ENCODE peak calls at places on chromosomes 11 and 22, in eight cellular contexts. One of them, this sample, is unnamed.

GRCh38 chr11:112931686-112932085 is 29.5 kb upstream of the NCAM1 start:
- DNase-seq in stimulated activated CD4-positive, alpha-beta T cell treated with anti-CD3 and anti-CD28 coated beads, Interleukin-2, amount 100 ng/mL, for 48 hours: no peak
- DNase-seq in hepatocyte: peak
- DNase-seq in RPMI8226: no peak
- DNase-seq in A549: no peak
- DNase-seq in stromal cell of bone marrow: no peak
- DNase-seq in GM12891: no peak
- DNase-seq in thyroid gland: no peak
- DNase-seq in this sample: no peak

GRCh38 chr11:118223992-118224391 is 819 bp downstream of the JAML start:
- DNase-seq in thyroid gland: no peak
- DNase-seq in RPMI8226: no peak
- DNase-seq in A549: no peak
- DNase-seq in hepatocyte: no peak
- DNase-seq in GM12891: no peak
- DNase-seq in stimulated activated CD4-positive, alpha-beta T cell treated with anti-CD3 and anti-CD28 coated beads, Interleukin-2, amount 100 ng/mL, for 48 hours: no peak
- DNase-seq in stromal cell of bone marrow: no peak
- DNase-seq in this sample: no peak

GRCh38 chr11:62599909-62600308 is 1.8 kb downstream of the MTA2 start:
- DNase-seq in RPMI8226: no peak
- DNase-seq in stromal cell of bone marrow: no peak
- DNase-seq in GM12891: no peak
- DNase-seq in A549: no peak
- DNase-seq in stimulated activated CD4-positive, alpha-beta T cell treated with anti-CD3 and anti-CD28 coated beads, Interleukin-2, amount 100 ng/mL, for 48 hours: no peak
- DNase-seq in hepatocyte: no peak
- DNase-seq in thyroid gland: no peak
- DNase-seq in this sample: no peak

GRCh38 chr22:40511604-40512003 is 124.9 kb downstream of the MRTFA start:
- DNase-seq in GM12891: no peak
- DNase-seq in stromal cell of bone marrow: no peak
- DNase-seq in hepatocyte: no peak
- DNase-seq in stimulated activated CD4-positive, alpha-beta T cell treated with anti-CD3 and anti-CD28 coated beads, Interleukin-2, amount 100 ng/mL, for 48 hours: no peak
- DNase-seq in A549: peak
- DNase-seq in RPMI8226: peak
- DNase-seq in thyroid gland: no peak
- DNase-seq in this sample: no peak

GRCh38 chr11:27008811-27009535 is 15.1 kb downstream of the FIBIN start:
- DNase-seq in thyroid gland: no peak
- DNase-seq in GM12891: no peak
- DNase-seq in stimulated activated CD4-positive, alpha-beta T cell treated with anti-CD3 and anti-CD28 coated beads, Interleukin-2, amount 100 ng/mL, for 48 hours: no peak
- DNase-seq in A549: no peak
- DNase-seq in stromal cell of bone marrow: no peak
- DNase-seq in RPMI8226: no peak
- DNase-seq in hepatocyte: no peak
- DNase-seq in this sample: no peak

GRCh38 chr22:35085621-35086020 is 19.7 kb downstream of the ISX start:
- DNase-seq in RPMI8226: no peak
- DNase-seq in stromal cell of bone marrow: no peak
- DNase-seq in thyroid gland: no peak
- DNase-seq in A549: no peak
- DNase-seq in hepatocyte: no peak
- DNase-seq in stimulated activated CD4-positive, alpha-beta T cell treated with anti-CD3 and anti-CD28 coated beads, Interleukin-2, amount 100 ng/mL, for 48 hours: no peak
- DNase-seq in GM12891: no peak
- DNase-seq in this sample: no peak

GRCh38 chr11:61777234-61778090 is 14.9 kb downstream of the TMEM258 start:
- DNase-seq in thyroid gland: peak
- DNase-seq in RPMI8226: peak
- DNase-seq in stromal cell of bone marrow: no peak
- DNase-seq in hepatocyte: no peak
- DNase-seq in stimulated activated CD4-positive, alpha-beta T cell treated with anti-CD3 and anti-CD28 coated beads, Interleukin-2, amount 100 ng/mL, for 48 hours: peak
- DNase-seq in GM12891: peak
- DNase-seq in A549: no peak
- DNase-seq in this sample: no peak

GRCh38 chr22:45742866-45743450 is 71.3 kb downstream of the ATXN10 start:
- DNase-seq in stimulated activated CD4-positive, alpha-beta T cell treated with anti-CD3 and anti-CD28 coated beads, Interleukin-2, amount 100 ng/mL, for 48 hours: no peak
- DNase-seq in A549: peak
- DNase-seq in GM12891: no peak
- DNase-seq in RPMI8226: no peak
- DNase-seq in hepatocyte: peak
- DNase-seq in stromal cell of bone marrow: peak
- DNase-seq in thyroid gland: peak
- DNase-seq in this sample: no peak

GRCh38 chr22:37802310-37803194 is 5.2 kb upstream of the GCAT start:
- DNase-seq in stromal cell of bone marrow: no peak
- DNase-seq in RPMI8226: peak
- DNase-seq in GM12891: no peak
- DNase-seq in stimulated activated CD4-positive, alpha-beta T cell treated with anti-CD3 and anti-CD28 coated beads, Interleukin-2, amount 100 ng/mL, for 48 hours: no peak
- DNase-seq in thyroid gland: peak
- DNase-seq in hepatocyte: peak
- DNase-seq in A549: peak
- DNase-seq in this sample: no peak

GRCh38 chr22:38314140-38314991 is 2.9 kb downstream of the CSNK1E start:
- DNase-seq in thyroid gland: no peak
- DNase-seq in A549: no peak
- DNase-seq in RPMI8226: peak
- DNase-seq in stimulated activated CD4-positive, alpha-beta T cell treated with anti-CD3 and anti-CD28 coated beads, Interleukin-2, amount 100 ng/mL, for 48 hours: no peak
- DNase-seq in stromal cell of bone marrow: no peak
- DNase-seq in GM12891: no peak
- DNase-seq in hepatocyte: peak
- DNase-seq in this sample: no peak

GRCh38 chr11:10935015-10935564 is 77.2 kb upstream of the ZBED5 start:
- DNase-seq in GM12891: no peak
- DNase-seq in A549: no peak
- DNase-seq in stimulated activated CD4-positive, alpha-beta T cell treated with anti-CD3 and anti-CD28 coated beads, Interleukin-2, amount 100 ng/mL, for 48 hours: no peak
- DNase-seq in hepatocyte: no peak
- DNase-seq in stromal cell of bone marrow: no peak
- DNase-seq in RPMI8226: no peak
- DNase-seq in thyroid gland: no peak
- DNase-seq in this sample: no peak

GRCh38 chr11:69359735-69360470 is 65.9 kb downstream of the MYEOV start:
- DNase-seq in A549: no peak
- DNase-seq in GM12891: no peak
- DNase-seq in stromal cell of bone marrow: no peak
- DNase-seq in RPMI8226: no peak
- DNase-seq in hepatocyte: no peak
- DNase-seq in thyroid gland: no peak
- DNase-seq in stimulated activated CD4-positive, alpha-beta T cell treated with anti-CD3 and anti-CD28 coated beads, Interleukin-2, amount 100 ng/mL, for 48 hours: no peak
- DNase-seq in this sample: no peak

GRCh38 chr22:45318168-45318557 is 8.4 kb downstream of the FAM118A start:
- DNase-seq in thyroid gland: peak
- DNase-seq in stromal cell of bone marrow: peak
- DNase-seq in RPMI8226: no peak
- DNase-seq in stimulated activated CD4-positive, alpha-beta T cell treated with anti-CD3 and anti-CD28 coated beads, Interleukin-2, amount 100 ng/mL, for 48 hours: peak
- DNase-seq in hepatocyte: peak
- DNase-seq in GM12891: peak
- DNase-seq in A549: no peak
- DNase-seq in this sample: peak

GRCh38 chr11:12678092-12678491 is 3.9 kb downstream of the TEAD1 start:
- DNase-seq in RPMI8226: peak
- DNase-seq in stromal cell of bone marrow: no peak
- DNase-seq in GM12891: no peak
- DNase-seq in A549: no peak
- DNase-seq in hepatocyte: no peak
- DNase-seq in thyroid gland: no peak
- DNase-seq in stimulated activated CD4-positive, alpha-beta T cell treated with anti-CD3 and anti-CD28 coated beads, Interleukin-2, amount 100 ng/mL, for 48 hours: no peak
- DNase-seq in this sample: no peak

GRCh38 chr11:66317766-66318575 is 1.1 kb upstream of the CD248 start:
- DNase-seq in GM12891: no peak
- DNase-seq in RPMI8226: peak
- DNase-seq in A549: no peak
- DNase-seq in thyroid gland: peak
- DNase-seq in stimulated activated CD4-positive, alpha-beta T cell treated with anti-CD3 and anti-CD28 coated beads, Interleukin-2, amount 100 ng/mL, for 48 hours: no peak
- DNase-seq in stromal cell of bone marrow: peak
- DNase-seq in hepatocyte: peak
- DNase-seq in this sample: no peak

GRCh38 chr11:625636-626319 is 1.0 kb upstream of the CDHR5 start:
- DNase-seq in stimulated activated CD4-positive, alpha-beta T cell treated with anti-CD3 and anti-CD28 coated beads, Interleukin-2, amount 100 ng/mL, for 48 hours: no peak
- DNase-seq in stromal cell of bone marrow: no peak
- DNase-seq in hepatocyte: peak
- DNase-seq in A549: no peak
- DNase-seq in RPMI8226: no peak
- DNase-seq in GM12891: no peak
- DNase-seq in thyroid gland: no peak
- DNase-seq in this sample: no peak

GRCh38 chr22:39967996-39968968 is 8.1 kb downstream of the TMA7B start:
- DNase-seq in hepatocyte: no peak
- DNase-seq in GM12891: no peak
- DNase-seq in thyroid gland: no peak
- DNase-seq in A549: no peak
- DNase-seq in stromal cell of bone marrow: no peak
- DNase-seq in stimulated activated CD4-positive, alpha-beta T cell treated with anti-CD3 and anti-CD28 coated beads, Interleukin-2, amount 100 ng/mL, for 48 hours: no peak
- DNase-seq in RPMI8226: no peak
- DNase-seq in this sample: peak

GRCh38 chr11:109203176-109203575 is 218.8 kb upstream of the C11orf87 start:
- DNase-seq in stimulated activated CD4-positive, alpha-beta T cell treated with anti-CD3 and anti-CD28 coated beads, Interleukin-2, amount 100 ng/mL, for 48 hours: no peak
- DNase-seq in GM12891: no peak
- DNase-seq in RPMI8226: no peak
- DNase-seq in thyroid gland: no peak
- DNase-seq in hepatocyte: no peak
- DNase-seq in A549: no peak
- DNase-seq in stromal cell of bone marrow: no peak
- DNase-seq in this sample: no peak

GRCh38 chr11:46504817-46505613 is 88.8 kb downstream of the AMBRA1 start:
- DNase-seq in stromal cell of bone marrow: no peak
- DNase-seq in thyroid gland: no peak
- DNase-seq in RPMI8226: no peak
- DNase-seq in hepatocyte: no peak
- DNase-seq in GM12891: no peak
- DNase-seq in stimulated activated CD4-positive, alpha-beta T cell treated with anti-CD3 and anti-CD28 coated beads, Interleukin-2, amount 100 ng/mL, for 48 hours: no peak
- DNase-seq in A549: no peak
- DNase-seq in this sample: no peak

This sample was measured in breast epithelium.